ENCODE peak calls at places on chromosomes 7 and 10, in seven cellular contexts. One of them, this sample, is unnamed.

GRCh38 chr7:30241767-30242166 is 42.6 kb upstream of the ZNRF2 start:
- DNase-seq in ovary: no peak
- DNase-seq in A549: no peak
- DNase-seq in transverse colon: no peak
- DNase-seq in sigmoid colon: no peak
- DNase-seq in suprapubic skin: no peak
- DNase-seq in tibial nerve: no peak
- DNase-seq in this sample: no peak

GRCh38 chr7:24819916-24820689 is 62.8 kb upstream of the GSDME start:
- DNase-seq in tibial nerve: peak; percentile 52
- DNase-seq in suprapubic skin: peak; percentile 87
- DNase-seq in A549: peak; percentile 91
- DNase-seq in transverse colon: peak; percentile 86
- DNase-seq in sigmoid colon: peak; percentile 89
- DNase-seq in ovary: peak; percentile 79
- DNase-seq in this sample: peak; percentile 84

GRCh38 chr10:129863231-129863663 is 100.8 kb downstream of the EBF3 start:
- DNase-seq in sigmoid colon: peak; percentile 46
- DNase-seq in suprapubic skin: peak; percentile 78
- DNase-seq in ovary: no peak
- DNase-seq in tibial nerve: no peak
- DNase-seq in transverse colon: no peak
- DNase-seq in A549: no peak
- DNase-seq in this sample: no peak

GRCh38 chr7:75711634-75712494 is 26.9 kb downstream of the HIP1 start:
- DNase-seq in ovary: no peak
- DNase-seq in tibial nerve: no peak
- DNase-seq in suprapubic skin: no peak
- DNase-seq in transverse colon: no peak
- DNase-seq in A549: no peak
- DNase-seq in sigmoid colon: no peak
- DNase-seq in this sample: no peak

GRCh38 chr7:26074919-26075318 is 77.1 kb upstream of the NFE2L3 start:
- DNase-seq in transverse colon: no peak
- DNase-seq in ovary: no peak
- DNase-seq in tibial nerve: no peak
- DNase-seq in suprapubic skin: no peak
- DNase-seq in sigmoid colon: no peak
- DNase-seq in A549: no peak
- DNase-seq in this sample: no peak

GRCh38 chr7:101562531-101563197 is 66.4 kb downstream of the MYL10 start:
- DNase-seq in ovary: no peak
- DNase-seq in sigmoid colon: peak; percentile 20
- DNase-seq in tibial nerve: no peak
- DNase-seq in suprapubic skin: peak; percentile 62
- DNase-seq in A549: no peak
- DNase-seq in transverse colon: peak; percentile 5
- DNase-seq in this sample: no peak

GRCh38 chr7:129670636-129671035 is 59.1 kb downstream of the NRF1 start:
- DNase-seq in sigmoid colon: no peak
- DNase-seq in ovary: no peak
- DNase-seq in transverse colon: no peak
- DNase-seq in tibial nerve: no peak
- DNase-seq in A549: no peak
- DNase-seq in suprapubic skin: no peak
- DNase-seq in this sample: no peak

GRCh38 chr7:100191775-100192174 is 14.1 kb downstream of the STAG3 start:
- DNase-seq in sigmoid colon: no peak
- DNase-seq in tibial nerve: no peak
- DNase-seq in ovary: no peak
- DNase-seq in transverse colon: no peak
- DNase-seq in suprapubic skin: no peak
- DNase-seq in A549: no peak
- DNase-seq in this sample: no peak

GRCh38 chr10:105592468-105592867 is 951.4 kb downstream of the SORCS3 start:
- DNase-seq in transverse colon: no peak
- DNase-seq in sigmoid colon: no peak
- DNase-seq in A549: no peak
- DNase-seq in tibial nerve: no peak
- DNase-seq in ovary: no peak
- DNase-seq in suprapubic skin: no peak
- DNase-seq in this sample: no peak

GRCh38 chr10:19688344-19688743 is 127.9 kb upstream of the PLXDC2 start:
- DNase-seq in ovary: no peak
- DNase-seq in tibial nerve: no peak
- DNase-seq in transverse colon: no peak
- DNase-seq in sigmoid colon: no peak
- DNase-seq in A549: no peak
- DNase-seq in suprapubic skin: no peak
- DNase-seq in this sample: no peak

GRCh38 chr7:37181550-37181932 is 267.1 kb downstream of the ELMO1 start:
- DNase-seq in tibial nerve: no peak
- DNase-seq in sigmoid colon: no peak
- DNase-seq in A549: no peak
- DNase-seq in transverse colon: no peak
- DNase-seq in ovary: no peak
- DNase-seq in suprapubic skin: no peak
- DNase-seq in this sample: no peak

DNA sequence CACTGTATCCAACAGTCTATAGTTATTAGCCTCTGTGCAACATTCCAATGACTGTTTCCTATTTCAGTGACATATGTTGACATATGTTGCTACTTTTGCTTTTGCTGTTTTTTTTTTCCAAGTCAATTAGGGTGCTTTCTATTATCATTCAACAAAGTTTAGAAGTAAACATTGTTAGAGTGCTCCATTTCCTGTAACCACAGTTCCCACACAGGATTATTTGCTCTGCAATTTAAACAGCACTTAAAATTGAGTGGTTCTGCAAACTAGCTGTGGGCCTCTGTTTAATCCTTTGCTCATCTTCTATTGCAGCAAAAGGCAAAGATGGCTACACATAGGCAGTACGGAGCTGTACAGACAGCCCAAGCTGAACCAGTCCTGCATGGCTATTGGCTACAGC is 46.5 kb upstream of the PTN start:
- DNase-seq in A549: no peak
- DNase-seq in sigmoid colon: no peak
- DNase-seq in transverse colon: no peak
- DNase-seq in suprapubic skin: no peak
- DNase-seq in ovary: no peak
- DNase-seq in tibial nerve: no peak
- DNase-seq in this sample: no peak
- TF ChIP-seq EP300 in A549: no peak
- TF ChIP-seq EP300 in sigmoid colon: no peak
- TF ChIP-seq EP300 in transverse colon: no peak
- TF ChIP-seq EP300 in suprapubic skin: no peak
- TF ChIP-seq EP300 in ovary: no peak
- TF ChIP-seq EP300 in tibial nerve: no peak
- TF ChIP-seq EP300 in this sample: no peak

GRCh38 chr10:72084094-72084459 is 4.3 kb downstream of the SPOCK2 start:
- DNase-seq in ovary: no peak
- DNase-seq in A549: no peak
- DNase-seq in tibial nerve: no peak
- DNase-seq in sigmoid colon: no peak
- DNase-seq in transverse colon: no peak
- DNase-seq in suprapubic skin: no peak
- DNase-seq in this sample: peak; percentile 63
- H3K4me1 ChIP-seq in ovary: peaks cover 12% of the 10 kb centered on the region
- H3K4me1 ChIP-seq in A549: peaks cover 31% of the 10 kb centered on the region
- H3K4me1 ChIP-seq in tibial nerve: peaks cover 23% of the 10 kb centered on the region
- H3K4me1 ChIP-seq in sigmoid colon: peaks cover 21% of the 10 kb centered on the region
- H3K4me1 ChIP-seq in transverse colon: peaks cover 20% of the 10 kb centered on the region
- H3K4me1 ChIP-seq in suprapubic skin: peaks cover 20% of the 10 kb centered on the region
- H3K4me1 ChIP-seq in this sample: peaks cover 45% of the 10 kb centered on the region

GRCh38 chr10:50622497-50623298 is 1.1 kb downstream of the SGMS1 start:
- DNase-seq in A549: peak; percentile 17
- DNase-seq in ovary: peak; percentile 74
- DNase-seq in tibial nerve: no peak
- DNase-seq in sigmoid colon: peak; percentile 81
- DNase-seq in transverse colon: peak; percentile 53
- DNase-seq in suprapubic skin: peak; percentile 83
- DNase-seq in this sample: peak; percentile 49
- TF ChIP-seq POLR2A in A549: no peak
- TF ChIP-seq POLR2A in ovary: no peak
- TF ChIP-seq POLR2A in tibial nerve: no peak
- TF ChIP-seq POLR2A in sigmoid colon: no peak
- TF ChIP-seq POLR2A in transverse colon: peak; percentile 42
- TF ChIP-seq POLR2A in suprapubic skin: no peak
- TF ChIP-seq POLR2A in this sample: no peak

GRCh38 chr7:126698909-126699308 is 553.8 kb downstream of the GRM8 start:
- DNase-seq in transverse colon: no peak
- DNase-seq in sigmoid colon: no peak
- DNase-seq in tibial nerve: no peak
- DNase-seq in A549: no peak
- DNase-seq in ovary: no peak
- DNase-seq in suprapubic skin: no peak
- DNase-seq in this sample: no peak

GRCh38 chr7:126698446-126698845 is 554.3 kb downstream of the GRM8 start:
- DNase-seq in transverse colon: no peak
- DNase-seq in suprapubic skin: no peak
- DNase-seq in tibial nerve: no peak
- DNase-seq in A549: no peak
- DNase-seq in ovary: no peak
- DNase-seq in sigmoid colon: no peak
- DNase-seq in this sample: no peak

GRCh38 chr7:126696236-126696635 is 556.5 kb downstream of the GRM8 start:
- DNase-seq in tibial nerve: no peak
- DNase-seq in A549: no peak
- DNase-seq in transverse colon: no peak
- DNase-seq in suprapubic skin: no peak
- DNase-seq in sigmoid colon: no peak
- DNase-seq in ovary: no peak
- DNase-seq in this sample: no peak

GRCh38 chr7:126699707-126700106 is 553.0 kb downstream of the GRM8 start:
- DNase-seq in suprapubic skin: no peak
- DNase-seq in tibial nerve: no peak
- DNase-seq in ovary: no peak
- DNase-seq in transverse colon: no peak
- DNase-seq in A549: no peak
- DNase-seq in sigmoid colon: no peak
- DNase-seq in this sample: no peak

DNA sequence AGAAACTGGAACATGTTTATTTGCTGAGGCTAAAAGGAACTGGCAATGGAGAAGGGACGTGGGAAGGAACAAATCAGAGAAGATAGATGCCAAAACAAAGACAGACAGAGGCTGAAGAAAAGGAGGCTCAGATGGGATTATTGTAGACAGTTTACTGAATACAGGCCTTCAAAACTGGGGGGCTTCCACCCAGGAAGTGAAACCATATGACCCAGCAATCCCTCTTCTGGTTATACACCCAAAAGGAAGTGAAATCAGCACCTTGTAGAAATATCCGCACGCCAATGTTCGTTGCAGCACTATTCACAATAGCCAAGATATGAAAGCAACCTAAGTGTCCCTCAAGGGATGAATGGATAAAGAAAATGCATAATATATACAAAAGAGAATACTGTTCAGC is 556.1 kb downstream of the GRM8 start:
- DNase-seq in transverse colon: no peak
- DNase-seq in tibial nerve: no peak
- DNase-seq in A549: no peak
- DNase-seq in sigmoid colon: no peak
- DNase-seq in ovary: no peak
- DNase-seq in suprapubic skin: no peak
- DNase-seq in this sample: no peak
- TF ChIP-seq EP300 in transverse colon: no peak
- TF ChIP-seq EP300 in tibial nerve: no peak
- TF ChIP-seq EP300 in A549: no peak
- TF ChIP-seq EP300 in sigmoid colon: no peak
- TF ChIP-seq EP300 in ovary: no peak
- TF ChIP-seq EP300 in suprapubic skin: no peak
- TF ChIP-seq EP300 in this sample: no peak

GRCh38 chr10:1064172-1064571 is 8.0 kb downstream of the WDR37 start:
- DNase-seq in A549: no peak
- DNase-seq in ovary: no peak
- DNase-seq in tibial nerve: no peak
- DNase-seq in suprapubic skin: no peak
- DNase-seq in transverse colon: no peak
- DNase-seq in sigmoid colon: no peak
- DNase-seq in this sample: no peak
- H3K4me1 ChIP-seq in A549: no peaks in the 10 kb centered on the region
- H3K4me1 ChIP-seq in ovary: no peaks in the 10 kb centered on the region
- H3K4me1 ChIP-seq in tibial nerve: no peaks in the 10 kb centered on the region
- H3K4me1 ChIP-seq in suprapubic skin: peaks cover 27% of the 10 kb centered on the region
- H3K4me1 ChIP-seq in transverse colon: no peaks in the 10 kb centered on the region
- H3K4me1 ChIP-seq in sigmoid colon: no peaks in the 10 kb centered on the region
- H3K4me1 ChIP-seq in this sample: peaks cover 48% of the 10 kb centered on the region

This sample was measured in stomach.